ENCODE peak calls at places on chromosomes 2 and 18, in five cellular contexts. U is H9, Z is neuronal stem cell, T is IMR-90, J is mesenchymal stem cell. A is an unnamed sample.

GRCh38 chr2:209872675-209873074 is 101.0 kb downstream of the UNC80 start:
- DNase-seq in U (peak), Z (peak), T (no peak), J (no peak), A (no peak)

GRCh38 chr18:68822926-68823325 is 25.0 kb downstream of the CCDC102B start:
- DNase-seq in U (no peak), Z (no peak), T (no peak), J (no peak), A (no peak)

GRCh38 chr18:9449580-9449979 is 25.7 kb upstream of the RALBP1 start:
- DNase-seq in U (no peak), Z (no peak), T (no peak), J (no peak), A (peak)

GRCh38 chr2:162072976-162073775 is 839 bp downstream of the DPP4 start:
- DNase-seq in U (no peak), Z (no peak), T (peak), J (peak), A (no peak)

GRCh38 chr18:12283256-12283655 is 24.8 kb upstream of the TUBB6 start:
- DNase-seq in U (no peak), Z (no peak), T (peak), J (peak), A (peak)

GRCh38 chr2:109663721-109664120 is 49.6 kb downstream of the SOWAHC start:
- DNase-seq in U (no peak), Z (no peak), T (peak), J (peak), A (no peak)

GRCh38 chr2:66526171-66526570 is 91.2 kb downstream of the MEIS1 start:
- DNase-seq in U (no peak), Z (no peak), T (no peak), J (peak), A (no peak)

GRCh38 chr2:172442072-172442895 is 14.9 kb downstream of the ITGA6 start:
- DNase-seq in U (peak), Z (no peak), T (peak), J (peak), A (peak)

GRCh38 chr2:104856973-104857261 is 3.0 kb downstream of the POU3F3 start:
- DNase-seq in U (no peak), Z (no peak), T (no peak), J (no peak), A (no peak)

GRCh38 chr2:203808041-203808750 is 59.4 kb upstream of the CTLA4 start:
- DNase-seq in U (no peak), Z (peak), T (peak), J (peak), A (peak)

GRCh38 chr2:26946841-26947784 is 23.3 kb upstream of the MAPRE3 start:
- DNase-seq in U (no peak), Z (no peak), T (peak), J (peak), A (no peak)

GRCh38 chr2:176473177-176473576 is 203.9 kb downstream of the MTX2 start:
- DNase-seq in U (no peak), Z (no peak), T (peak), J (peak), A (no peak)

GRCh38 chr2:45845566-45845965 is 194.1 kb downstream of the PRKCE start:
- DNase-seq in U (no peak), Z (no peak), T (no peak), J (no peak), A (no peak)

GRCh38 chr2:239292956-239293355 is 107.9 kb downstream of the HDAC4 start:
- DNase-seq in U (no peak), Z (no peak), T (no peak), J (peak), A (no peak)

GRCh38 chr2:75064691-75065396 is 106.4 kb downstream of the POLE4 start:
- DNase-seq in U (peak), Z (peak), T (peak), J (peak), A (peak)

GRCh38 chr18:45449761-45450227 is 165.5 kb upstream of the SLC14A2 start:
- DNase-seq in U (no peak), Z (no peak), T (no peak), J (no peak), A (no peak)

GRCh38 chr2:235709124-235709813 is 215.4 kb downstream of the AGAP1 start:
- DNase-seq in U (no peak), Z (no peak), T (peak), J (peak), A (peak)

GRCh38 chr2:218259099-218259921 is 1.5 kb upstream of the GPBAR1 start:
- DNase-seq in U (no peak), Z (no peak), T (peak), J (peak), A (peak)

GRCh38 chr2:177400337-177400923 is 7.9 kb downstream of the AGPS start:
- DNase-seq in U (no peak), Z (no peak), T (peak), J (no peak), A (no peak)

GRCh38 chr2:25615920-25616319 is 57.5 kb downstream of the DTNB start:
- DNase-seq in U (no peak), Z (no peak), T (no peak), J (no peak), A (no peak)

GRCh38 chr2:23528171-23528570 is 143.2 kb downstream of the KLHL29 start:
- DNase-seq in U (no peak), Z (no peak), T (no peak), J (no peak), A (no peak)

GRCh38 chr2:181354626-181355025 is 102.6 kb upstream of the ITGA4 start:
- DNase-seq in U (no peak), Z (no peak), T (peak), J (peak), A (no peak)

GRCh38 chr2:1752751-1753150 is 8.4 kb upstream of the PXDN start:
- DNase-seq in U (no peak), Z (no peak), T (no peak), J (no peak), A (peak)

GRCh38 chr2:44686561-44686960 is 254.9 kb upstream of the SIX3 start:
- DNase-seq in U (no peak), Z (no peak), T (peak), J (no peak), A (no peak)

GRCh38 chr2:17518212-17519154 is at the start of gene RAD51AP2:
- DNase-seq in U (peak), Z (peak), T (peak), J (peak), A (peak)

GRCh38 chr2:166651080-166651675 is 157.1 kb upstream of the SCN7A start:
- DNase-seq in U (no peak), Z (no peak), T (peak), J (peak), A (no peak)

GRCh38 chr2:177449159-177449558 is 56.6 kb downstream of the AGPS start:
- DNase-seq in U (no peak), Z (no peak), T (no peak), J (no peak), A (no peak)

DNA sequence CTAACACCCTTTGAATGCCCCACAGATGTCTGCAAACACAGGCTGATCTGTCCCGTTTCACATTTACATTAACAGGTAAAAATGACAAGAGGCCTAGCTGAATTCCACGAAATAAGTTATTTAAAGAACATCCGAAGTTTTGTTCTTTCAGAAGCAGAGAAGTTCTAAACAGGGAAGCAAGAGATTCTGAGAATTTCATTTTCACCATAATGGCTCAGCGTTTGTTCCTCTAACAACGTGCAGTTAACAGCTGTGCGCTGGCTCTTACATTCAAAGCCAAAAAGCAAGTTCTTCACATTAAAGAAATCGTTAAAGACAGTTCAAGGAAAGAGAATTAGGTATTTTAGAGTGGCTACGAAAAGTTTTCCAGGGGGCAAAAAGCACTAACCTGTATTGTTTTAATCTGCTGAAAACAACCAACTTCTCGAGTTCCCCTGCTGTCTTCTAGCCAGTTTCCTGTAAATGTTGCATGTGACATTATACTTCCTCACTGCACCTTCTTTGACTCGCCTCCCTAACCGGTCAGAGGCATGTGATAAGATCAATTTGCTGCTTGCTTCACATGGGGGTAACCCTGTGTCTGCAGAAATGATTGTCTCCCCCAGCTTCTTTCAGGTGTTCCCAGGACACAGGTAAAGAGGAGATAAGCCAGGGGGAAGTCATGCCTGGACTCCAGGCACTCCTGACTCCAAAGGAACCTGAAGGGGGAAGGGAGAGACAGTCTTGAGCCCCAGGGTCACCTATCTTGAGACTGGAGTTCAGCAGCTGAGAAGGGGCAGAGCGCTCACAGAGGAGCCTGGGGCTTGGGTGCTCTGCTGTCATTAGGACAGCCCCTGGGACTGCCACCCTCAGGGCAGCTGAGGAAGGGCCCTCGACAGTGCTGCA is 36.8 kb upstream of the WIPF1 start:
- DNase-seq in U (no peak), Z (no peak), T (peak), J (peak), A (peak)
- H3K9ac ChIP-seq in U (no peak), Z (no peak), T (no peak), J (peak), A (no peak)

DNA sequence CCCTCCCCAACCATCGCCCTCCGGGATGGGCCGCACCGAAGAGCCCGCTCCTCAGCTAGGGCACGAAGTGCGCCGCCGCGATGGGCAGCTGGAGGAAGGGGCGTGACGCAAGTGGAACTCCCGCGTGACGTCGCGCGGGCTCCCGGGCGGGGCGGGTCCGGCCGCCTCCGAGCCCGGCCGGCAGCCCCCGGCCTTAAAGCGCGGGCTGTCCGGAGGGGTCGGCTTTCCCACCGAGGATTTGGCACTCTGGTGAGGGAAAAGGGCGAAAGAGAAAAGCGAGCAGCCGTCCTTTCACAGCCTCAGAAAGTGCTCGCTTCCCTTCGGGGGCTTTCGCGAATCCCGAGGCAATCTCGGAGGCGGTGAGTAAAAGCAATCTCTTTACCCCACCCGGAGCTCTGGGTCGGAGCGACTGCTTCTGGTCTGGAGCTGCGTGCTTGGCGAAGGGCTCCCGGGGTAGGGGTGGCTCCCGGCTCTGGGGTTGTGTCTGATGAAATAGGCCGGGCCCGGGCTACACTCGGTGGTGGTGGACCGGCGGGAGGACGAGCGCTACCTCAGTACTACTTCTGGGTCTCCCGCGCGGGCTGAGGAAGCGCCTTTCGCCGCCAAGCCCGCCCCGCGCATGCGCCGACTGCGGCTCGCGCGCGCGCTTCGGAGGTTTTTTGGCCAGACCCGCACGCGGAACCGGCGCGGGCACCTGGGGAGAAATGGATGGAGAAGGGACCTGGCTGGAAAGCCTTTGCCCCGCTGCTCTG is at the start of gene RBBP8:
- DNase-seq in U (peak), Z (peak), T (peak), J (peak), A (peak)
- H3K14ac ChIP-seq in U (peak), Z (no peak), T (peak), J (no peak), A (peak)

GRCh38 chr2:672606-672905 is 4.7 kb downstream of the TMEM18 start:
- DNase-seq in U (no peak), Z (no peak), T (no peak), J (no peak), A (no peak)
- H3K9ac ChIP-seq in U (no peak), Z (no peak), T (no peak), J (no peak), A (no peak)

GRCh38 chr2:233034091-233034882 is 1.8 kb downstream of the NEU2 start:
- DNase-seq in U (no peak), Z (no peak), T (no peak), J (no peak), A (no peak)

GRCh38 chr2:233036162-233036838 is 3.8 kb downstream of the NEU2 start:
- DNase-seq in U (no peak), Z (no peak), T (no peak), J (no peak), A (no peak)

GRCh38 chr2:233033672-233034071 is 1.2 kb downstream of the NEU2 start:
- DNase-seq in U (no peak), Z (no peak), T (peak), J (no peak), A (no peak)

GRCh38 chr2:233037078-233037477 is 4.6 kb downstream of the NEU2 start:
- DNase-seq in U (no peak), Z (no peak), T (peak), J (peak), A (peak)

GRCh38 chr2:233035426-233036161 is 3.1 kb downstream of the NEU2 start:
- DNase-seq in U (no peak), Z (no peak), T (no peak), J (no peak), A (no peak)
- H3K14ac ChIP-seq in U (no peak), Z (no peak), T (no peak), J (no peak), A (no peak)

GRCh38 chr2:128372621-128373341 is 54.1 kb upstream of the HS6ST1 start:
- DNase-seq in U (no peak), Z (no peak), T (no peak), J (no peak), A (no peak)

GRCh38 chr2:128371648-128372345 is 53.1 kb upstream of the HS6ST1 start:
- DNase-seq in U (no peak), Z (no peak), T (no peak), J (no peak), A (no peak)

GRCh38 chr2:128374001-128374710 is 55.5 kb upstream of the HS6ST1 start:
- DNase-seq in U (no peak), Z (no peak), T (peak), J (peak), A (peak)

GRCh38 chr2:128374711-128375413 is 56.2 kb upstream of the HS6ST1 start:
- DNase-seq in U (no peak), Z (no peak), T (no peak), J (no peak), A (no peak)

GRCh38 chr2:128373346-128374000 is 54.8 kb upstream of the HS6ST1 start:
- DNase-seq in U (no peak), Z (no peak), T (no peak), J (no peak), A (peak)
- H3K9ac ChIP-seq in U (no peak), Z (no peak), T (peak), J (no peak), A (no peak)